ENCODE peak calls at places on chromosome 6, in five cellular contexts. One of them, this sample, is unnamed.
A peak's percentile ranks its signal among the peaks of the same experiment; 100 is the strongest.

GRCh38 chr6:6384520-6384919 is 64.1 kb upstream of the F13A1 start:
- DNase-seq in KBM-7: no peak
- DNase-seq in H54: no peak
- DNase-seq in AG08395: no peak
- DNase-seq in effector CD4-positive, alpha-beta T cell: no peak
- DNase-seq in this sample: no peak

GRCh38 chr6:29564875-29565274 is 5.3 kb upstream of the UBD start:
- DNase-seq in KBM-7: no peak
- DNase-seq in effector CD4-positive, alpha-beta T cell: no peak
- DNase-seq in H54: no peak
- DNase-seq in AG08395: no peak
- DNase-seq in this sample: no peak

GRCh38 chr6:33329058-33329457 is 11.5 kb upstream of the ZBTB22 start:
- DNase-seq in KBM-7: no peak
- DNase-seq in H54: no peak
- DNase-seq in AG08395: no peak
- DNase-seq in effector CD4-positive, alpha-beta T cell: no peak
- DNase-seq in this sample: no peak

GRCh38 chr6:53894086-53894485 is 99.3 kb downstream of the LRRC1 start:
- DNase-seq in AG08395: peak; percentile 40
- DNase-seq in H54: no peak
- DNase-seq in effector CD4-positive, alpha-beta T cell: no peak
- DNase-seq in KBM-7: peak; percentile 45
- DNase-seq in this sample: peak; percentile 34

GRCh38 chr6:40791004-40791403 is 203.8 kb upstream of the LRFN2 start:
- DNase-seq in AG08395: peak; percentile 46
- DNase-seq in KBM-7: no peak
- DNase-seq in effector CD4-positive, alpha-beta T cell: no peak
- DNase-seq in H54: peak; percentile 31
- DNase-seq in this sample: no peak

GRCh38 chr6:21615504-21615903 is 22.0 kb downstream of the SOX4 start:
- DNase-seq in AG08395: no peak
- DNase-seq in KBM-7: peak; percentile 40
- DNase-seq in effector CD4-positive, alpha-beta T cell: no peak
- DNase-seq in H54: no peak
- DNase-seq in this sample: no peak

GRCh38 chr6:30612213-30612612 is 4.8 kb downstream of the PPP1R10 start:
- DNase-seq in effector CD4-positive, alpha-beta T cell: no peak
- DNase-seq in H54: no peak
- DNase-seq in AG08395: peak; percentile 46
- DNase-seq in KBM-7: peak; percentile 35
- DNase-seq in this sample: no peak

GRCh38 chr6:170042086-170042485 is 248.8 kb downstream of the DLL1 start:
- DNase-seq in H54: no peak
- DNase-seq in effector CD4-positive, alpha-beta T cell: no peak
- DNase-seq in KBM-7: no peak
- DNase-seq in AG08395: no peak
- DNase-seq in this sample: no peak

GRCh38 chr6:163751032-163751525 is 336.6 kb downstream of the QKI start:
- DNase-seq in KBM-7: no peak
- DNase-seq in H54: no peak
- DNase-seq in AG08395: no peak
- DNase-seq in effector CD4-positive, alpha-beta T cell: no peak
- DNase-seq in this sample: no peak

GRCh38 chr6:160139420-160139851 is 17.8 kb downstream of the SLC22A1 start:
- DNase-seq in H54: peak; percentile 49
- DNase-seq in KBM-7: no peak
- DNase-seq in effector CD4-positive, alpha-beta T cell: no peak
- DNase-seq in AG08395: peak; percentile 84
- DNase-seq in this sample: no peak

GRCh38 chr6:118325220-118325860 is 222.8 kb upstream of the PLN start:
- DNase-seq in AG08395: peak; percentile 38
- DNase-seq in effector CD4-positive, alpha-beta T cell: no peak
- DNase-seq in H54: peak; percentile 1
- DNase-seq in KBM-7: no peak
- DNase-seq in this sample: no peak

GRCh38 chr6:25279748-25280616 is 808 bp downstream of the CARMIL1 start:
- DNase-seq in AG08395: no peak
- DNase-seq in effector CD4-positive, alpha-beta T cell: peak; percentile 2
- DNase-seq in H54: no peak
- DNase-seq in KBM-7: no peak
- DNase-seq in this sample: peak; percentile 9

This sample was measured in stimulated activated CD4-positive, alpha-beta T cell treated with anti-CD3 and anti-CD28 coated beads, Interleukin-12 subunit alpha, Interleukin-12 subunit beta, amount 100 ng/mL, for 24 hours.